ENCODE peak calls at places on chromosomes 4 and X, in four cellular contexts. Q, B, L and R are unnamed samples.

GRCh38 chr4:71367546-71367945 is 28.7 kb downstream of the SLC4A4 start:
- DNase-seq in Q (no peak), B (no peak), L (no peak), R (no peak)

GRCh38 chr4:137414802-137415201 is 117.5 kb downstream of the PCDH18 start:
- DNase-seq in Q (no peak), B (no peak), L (no peak), R (no peak)

GRCh38 chr4:7416745-7417432 is 17.8 kb downstream of the PSAPL1 start:
- DNase-seq in Q (no peak), B (no peak), L (no peak), R (no peak)

GRCh38 chr4:102299708-102300107 is 45.6 kb downstream of the SLC39A8 start:
- DNase-seq in Q (peak), B (peak), L (no peak), R (peak)

GRCh38 chr4:80471701-80472100 is 136.2 kb downstream of the CFAP299 start:
- DNase-seq in Q (no peak), B (peak), L (no peak), R (no peak)

GRCh38 chr4:156677136-156677535 is 294.5 kb downstream of the PDGFC start:
- DNase-seq in Q (peak), B (peak), L (no peak), R (no peak)

GRCh38 chr4:69650872-69651271 is 2.2 kb downstream of the UGT2A1 start:
- DNase-seq in Q (no peak), B (no peak), L (no peak), R (no peak)

GRCh38 chrX:35380808-35381700 is 417.1 kb upstream of the MAGEB16 start:
- DNase-seq in Q (peak), B (peak), L (no peak), R (peak)

GRCh38 chrX:100048156-100048555 is 361.9 kb downstream of the PCDH19 start:
- DNase-seq in Q (no peak), B (no peak), L (no peak), R (no peak)

GRCh38 chr4:169311643-169312365 is 41.0 kb upstream of the SH3RF1 start:
- DNase-seq in Q (peak), B (peak), L (no peak), R (peak)

GRCh38 chrX:43500240-43500639 is 155.9 kb upstream of the MAOA start:
- DNase-seq in Q (no peak), B (no peak), L (no peak), R (no peak)

GRCh38 chrX:84188320-84188834 is 378 bp upstream of the RPS6KA6 start:
- DNase-seq in Q (peak), B (peak), L (no peak), R (peak)

GRCh38 chr4:79695848-79696247 is 287.8 kb upstream of the GK2 start:
- DNase-seq in Q (no peak), B (no peak), L (no peak), R (no peak)

GRCh38 chrX:889966-890651 is 259.5 kb downstream of the SHOX start:
- DNase-seq in Q (no peak), B (no peak), L (no peak), R (no peak)

GRCh38 chr4:118280501-118281218 is 72.1 kb downstream of the PRSS12 start:
- DNase-seq in Q (peak), B (peak), L (no peak), R (peak)

GRCh38 chrX:7316887-7317286 is 168.9 kb upstream of the PUDP start:
- DNase-seq in Q (peak), B (no peak), L (no peak), R (no peak)